ENCODE peak calls at places on chromosomes 3 and 15, in six cellular contexts. E is K562, H is GM12878, N is IMR-90, P is H1, G is HepG2. F is an unnamed sample.
A peak's percentile ranks its signal among the peaks of the same experiment; 100 is the strongest.

GRCh38 chr3:97719156-97719821 is 45.3 kb upstream of the ARL6 start:
- DNase-seq in E (peak; percentile 30), H (peak; percentile 11), N (peak; percentile 58), P (peak; percentile 78), G (peak; percentile 50), F (peak; percentile 8)

GRCh38 chr3:7432610-7433009 is 571.7 kb downstream of the GRM7 start:
- DNase-seq in E (no peak), H (no peak), N (no peak), P (no peak), G (no peak), F (no peak)

GRCh38 chr15:92839696-92840095 is 60.4 kb upstream of the CHD2 start:
- DNase-seq in E (no peak), H (no peak), N (no peak), P (no peak), G (no peak), F (no peak)

GRCh38 chr3:139283301-139283700 is 60.5 kb upstream of the MRPS22 start:
- DNase-seq in E (no peak), H (no peak), N (no peak), P (no peak), G (no peak), F (no peak)

GRCh38 chr3:149969110-149969944 is 1.4 kb downstream of the PFN2 start:
- DNase-seq in E (peak; percentile 20), H (no peak), N (peak; percentile 87), P (no peak), G (peak; percentile 78), F (peak; percentile 89)

GRCh38 chr3:113212155-113212844 is 943 bp downstream of the BOC start:
- DNase-seq in E (no peak), H (no peak), N (no peak), P (peak; percentile 75), G (no peak), F (peak; percentile 25)

GRCh38 chr3:190862209-190863118 is at the start of gene GMNC:
- DNase-seq in E (no peak), H (no peak), N (peak; percentile 48), P (peak; percentile 71), G (peak; percentile 38), F (peak; percentile 61)

GRCh38 chr15:63440756-63441155 is 59.1 kb upstream of the CA12 start:
- DNase-seq in E (no peak), H (no peak), N (no peak), P (no peak), G (no peak), F (no peak)

GRCh38 chr3:152236741-152237140 is 32.0 kb upstream of the MBNL1 start:
- DNase-seq in E (no peak), H (no peak), N (peak; percentile 61), P (no peak), G (no peak), F (no peak)

DNA sequence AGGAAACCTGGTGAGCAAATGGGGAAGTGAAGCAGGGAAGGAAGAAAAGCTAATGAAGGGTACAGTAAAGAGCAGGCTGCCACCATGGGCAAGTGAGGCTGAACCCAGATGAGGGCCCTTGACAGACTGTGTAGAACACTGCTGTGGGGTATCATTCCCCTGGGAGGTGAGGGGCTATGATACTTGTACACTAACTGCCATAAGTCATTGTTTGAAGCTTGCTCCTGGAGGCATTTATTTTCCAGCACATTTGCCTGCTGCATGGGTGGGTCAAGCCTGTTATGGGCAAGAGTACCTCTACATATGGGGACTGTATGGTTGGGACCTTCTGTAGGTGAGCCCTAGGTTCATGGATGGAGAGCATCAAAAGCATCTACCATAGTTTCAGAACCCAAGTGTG is 57.4 kb downstream of the POMGNT2 start:
- DNase-seq in E (no peak), H (no peak), N (no peak), P (no peak), G (no peak), F (no peak)
- H3K9me3 ChIP-seq in E (no peaks in the 10 kb centered on the region), H (no peaks in the 10 kb centered on the region), N (peaks cover 2% of the 10 kb centered on the region), P (peaks cover 44% of the 10 kb centered on the region), G (peaks cover 5% of the 10 kb centered on the region), F (no peaks in the 10 kb centered on the region)

GRCh38 chr3:114519415-114519814 is 225.6 kb downstream of the TIGIT start:
- DNase-seq in E (no peak), H (peak; percentile 26), N (peak; percentile 81), P (no peak), G (no peak), F (peak; percentile 4)
- TF ChIP-seq CEBPB in E (no peak), H (no peak), N (peak; percentile 66), P (no peak), G (no peak), F (no peak)

GRCh38 chr15:83843511-83843910 is 189.6 kb downstream of the ADAMTSL3 start:
- DNase-seq in E (no peak), H (no peak), N (peak; percentile 81), P (no peak), G (no peak), F (no peak)
- TF ChIP-seq USF2 in E (no peak), H (no peak), N (no peak), P (no peak), G (no peak), F (no peak)

DNA sequence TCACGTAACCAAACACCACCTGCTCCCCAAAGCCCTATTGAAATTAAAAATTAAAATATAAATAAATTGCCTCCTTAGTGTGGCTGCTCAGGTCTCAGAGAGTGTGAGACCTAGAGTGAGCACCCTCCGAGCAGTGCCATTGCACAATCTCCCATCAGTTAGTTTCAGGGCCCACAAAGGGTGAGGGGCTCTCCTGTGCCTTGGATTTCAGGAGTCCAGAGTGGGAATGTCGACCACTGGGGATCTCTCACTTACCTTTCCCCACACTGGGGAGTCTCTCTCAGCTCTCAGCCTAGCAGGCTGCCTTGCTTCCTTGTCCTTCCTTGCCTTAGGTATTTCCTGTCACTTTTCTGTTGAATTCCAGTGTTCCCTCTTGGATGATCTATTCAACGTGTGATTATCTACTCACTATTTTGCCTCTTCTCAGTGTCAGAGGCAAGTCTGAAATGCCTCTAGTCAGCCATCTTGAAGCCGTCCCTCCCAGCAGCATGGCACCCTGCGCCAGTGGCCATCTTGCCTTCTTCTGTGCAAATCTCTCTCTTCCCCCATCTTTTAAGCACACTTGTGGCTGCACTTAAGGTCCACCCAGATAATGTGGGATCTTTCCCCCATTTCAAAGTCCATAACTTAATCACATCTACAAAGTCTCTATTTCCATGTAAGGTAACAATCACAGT is 119.3 kb downstream of the LRRK1 start:
- DNase-seq in E (no peak), H (no peak), N (no peak), P (no peak), G (no peak), F (no peak)
- H3K9me3 ChIP-seq in E (no peaks in the 10 kb centered on the region), H (peaks cover 2% of the 10 kb centered on the region), N (peaks cover 2% of the 10 kb centered on the region), P (no peaks in the 10 kb centered on the region), G (peaks cover 6% of the 10 kb centered on the region), F (peaks cover 27% of the 10 kb centered on the region)

GRCh38 chr15:65494066-65494465 is 23.4 kb downstream of the DPP8 start:
- DNase-seq in E (no peak), H (no peak), N (no peak), P (no peak), G (no peak), F (no peak)
- TF ChIP-seq CEBPB in E (no peak), H (no peak), N (no peak), P (no peak), G (no peak), F (no peak)

GRCh38 chr3:124700880-124701684 is 29.2 kb upstream of the UMPS start:
- DNase-seq in E (no peak), H (no peak), N (peak; percentile 37), P (no peak), G (peak; percentile 99), F (no peak)
- TF ChIP-seq USF2 in E (peak; percentile 31), H (no peak), N (peak; percentile 48), P (peak; percentile 87), G (peak; percentile 97), F (peak; percentile 34)

DNA sequence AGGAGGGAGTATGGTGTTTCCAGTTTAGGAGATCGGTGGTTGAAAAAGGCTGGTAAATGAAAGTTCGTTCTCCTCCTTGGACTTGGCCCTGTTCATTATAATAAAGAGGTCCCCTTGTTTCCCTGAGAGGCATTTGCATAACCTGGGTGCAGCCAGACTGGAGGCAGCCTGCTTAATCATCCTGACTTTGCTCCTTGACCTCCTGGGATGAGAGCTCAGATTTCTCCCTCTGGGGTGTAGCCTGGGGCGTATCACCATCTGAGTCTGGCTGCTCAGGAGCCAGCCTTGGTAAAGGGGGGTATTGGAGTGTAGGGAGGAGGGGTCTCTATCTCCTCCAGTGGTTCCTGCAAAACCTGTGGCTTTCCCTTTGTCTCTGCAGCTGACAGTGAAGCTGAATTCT is 21.3 kb upstream of the ACAD9 start:
- DNase-seq in E (no peak), H (no peak), N (no peak), P (no peak), G (no peak), F (no peak)
- H3K9me3 ChIP-seq in E (peaks cover 24% of the 10 kb centered on the region), H (peaks cover 22% of the 10 kb centered on the region), N (peaks cover 42% of the 10 kb centered on the region), P (peaks cover 69% of the 10 kb centered on the region), G (peaks cover 59% of the 10 kb centered on the region), F (peaks cover 58% of the 10 kb centered on the region)

GRCh38 chr3:25846282-25846681 is 56.4 kb downstream of the OXSM start:
- DNase-seq in E (no peak), H (no peak), N (no peak), P (no peak), G (no peak), F (no peak)
- TF ChIP-seq CEBPB in E (no peak), H (no peak), N (no peak), P (no peak), G (no peak), F (no peak)

GRCh38 chr15:96232335-96232734 is 98.2 kb upstream of the NR2F2 start:
- DNase-seq in E (no peak), H (no peak), N (no peak), P (no peak), G (no peak), F (no peak)

GRCh38 chr15:96225642-96226259 is 104.7 kb upstream of the NR2F2 start:
- DNase-seq in E (no peak), H (no peak), N (no peak), P (no peak), G (peak; percentile 82), F (no peak)

GRCh38 chr15:96234109-96234892 is 96.2 kb upstream of the NR2F2 start:
- DNase-seq in E (no peak), H (peak; percentile 58), N (peak; percentile 51), P (no peak), G (no peak), F (no peak)

DNA sequence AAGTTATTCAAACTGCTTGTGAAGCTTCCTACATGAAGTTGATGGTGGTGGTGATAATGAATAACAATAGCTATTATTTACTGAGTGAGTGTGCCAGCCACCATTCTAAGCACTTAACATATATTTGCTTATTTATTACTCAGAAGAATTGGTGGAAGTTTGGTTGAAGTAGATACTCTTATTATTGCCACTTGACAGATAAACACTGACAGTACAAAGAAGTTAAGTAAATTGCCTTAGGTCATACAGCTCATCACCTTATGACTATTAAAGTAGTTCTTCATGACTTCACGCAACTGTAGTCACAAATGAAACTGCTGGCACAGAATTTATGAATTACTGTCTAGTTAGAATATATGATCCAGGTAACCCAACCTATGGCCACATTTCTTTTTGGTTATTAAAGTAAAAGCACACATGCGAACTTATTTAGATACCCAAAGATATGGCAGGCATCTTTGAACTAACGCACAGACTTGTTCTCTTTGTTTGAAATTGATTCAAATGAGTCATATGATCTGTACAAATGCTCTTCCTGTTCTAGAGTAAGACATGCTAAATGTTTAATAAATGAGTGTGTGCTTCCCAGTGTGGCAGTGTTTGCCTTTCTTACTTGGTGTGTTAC is 99.8 kb upstream of the NR2F2 start:
- DNase-seq in E (no peak), H (no peak), N (peak; percentile 72), P (no peak), G (no peak), F (peak; percentile 70)
- TF ChIP-seq USF2 in E (no peak), H (no peak), N (no peak), P (no peak), G (no peak), F (no peak)